ENCODE peak calls at places on chromosome 4, in five cellular contexts. One of them, this sample, is unnamed.
A peak's percentile ranks its signal among the peaks of the same experiment; 100 is the strongest.

GRCh38 chr4:55177461-55177860 is 52.1 kb upstream of the KDR start:
- DNase-seq in GM23248: no peak
- DNase-seq in mesendoderm: no peak
- DNase-seq in endothelial cell of umbilical vein: no peak
- DNase-seq in fibroblast of lung: no peak
- DNase-seq in this sample: no peak

GRCh38 chr4:84493092-84493850 is 5.8 kb downstream of the NKX6-1 start:
- DNase-seq in GM23248: peak; percentile 54
- DNase-seq in fibroblast of lung: peak; percentile 34
- DNase-seq in mesendoderm: peak; percentile 84
- DNase-seq in endothelial cell of umbilical vein: no peak
- DNase-seq in this sample: no peak

GRCh38 chr4:62457356-62457755 is 1257.2 kb downstream of the ADGRL3 start:
- DNase-seq in GM23248: no peak
- DNase-seq in mesendoderm: peak; percentile 7
- DNase-seq in endothelial cell of umbilical vein: no peak
- DNase-seq in fibroblast of lung: no peak
- DNase-seq in this sample: no peak

GRCh38 chr4:146545102-146545501 is 23.4 kb upstream of the SLC10A7 start:
- DNase-seq in GM23248: peak; percentile 57
- DNase-seq in endothelial cell of umbilical vein: peak; percentile 9
- DNase-seq in fibroblast of lung: peak; percentile 27
- DNase-seq in mesendoderm: peak; percentile 62
- DNase-seq in this sample: no peak

GRCh38 chr4:103150677-103151076 is 47.5 kb downstream of the CENPE start:
- DNase-seq in endothelial cell of umbilical vein: peak; percentile 11
- DNase-seq in GM23248: peak; percentile 81
- DNase-seq in fibroblast of lung: no peak
- DNase-seq in mesendoderm: no peak
- DNase-seq in this sample: peak; percentile 7

GRCh38 chr4:36198861-36199260 is 45.5 kb downstream of the ARAP2 start:
- DNase-seq in mesendoderm: no peak
- DNase-seq in GM23248: no peak
- DNase-seq in fibroblast of lung: no peak
- DNase-seq in endothelial cell of umbilical vein: no peak
- DNase-seq in this sample: no peak

GRCh38 chr4:122152699-122153328 is 683 bp downstream of the BLTP1 start:
- DNase-seq in GM23248: peak; percentile 65
- DNase-seq in fibroblast of lung: peak; percentile 33
- DNase-seq in mesendoderm: peak; percentile 57
- DNase-seq in endothelial cell of umbilical vein: peak; percentile 50
- DNase-seq in this sample: no peak

GRCh38 chr4:101102114-101102752 is 245.1 kb downstream of the PPP3CA start:
- DNase-seq in mesendoderm: no peak
- DNase-seq in endothelial cell of umbilical vein: peak; percentile 91
- DNase-seq in fibroblast of lung: peak; percentile 96
- DNase-seq in GM23248: peak; percentile 68
- DNase-seq in this sample: no peak

GRCh38 chr4:33160126-33160525 is 2440.0 kb downstream of the PCDH7 start:
- DNase-seq in fibroblast of lung: peak; percentile 65
- DNase-seq in GM23248: peak; percentile 79
- DNase-seq in mesendoderm: peak; percentile 58
- DNase-seq in endothelial cell of umbilical vein: no peak
- DNase-seq in this sample: no peak

GRCh38 chr4:15781427-15782095 is 3.4 kb downstream of the CD38 start:
- DNase-seq in GM23248: no peak
- DNase-seq in endothelial cell of umbilical vein: no peak
- DNase-seq in fibroblast of lung: no peak
- DNase-seq in mesendoderm: no peak
- DNase-seq in this sample: no peak

GRCh38 chr4:4418676-4419370 is 31.9 kb downstream of the NSG1 start:
- DNase-seq in endothelial cell of umbilical vein: no peak
- DNase-seq in GM23248: no peak
- DNase-seq in mesendoderm: no peak
- DNase-seq in fibroblast of lung: no peak
- DNase-seq in this sample: no peak

GRCh38 chr4:99968330-99968729 is 18.3 kb upstream of the H2AZ1 start:
- DNase-seq in endothelial cell of umbilical vein: no peak
- DNase-seq in mesendoderm: peak; percentile 84
- DNase-seq in GM23248: peak; percentile 80
- DNase-seq in fibroblast of lung: peak; percentile 66
- DNase-seq in this sample: no peak

GRCh38 chr4:27318740-27319139 is 458.1 kb downstream of the STIM2 start:
- DNase-seq in mesendoderm: peak; percentile 84
- DNase-seq in fibroblast of lung: peak; percentile 12
- DNase-seq in endothelial cell of umbilical vein: no peak
- DNase-seq in GM23248: peak; percentile 52
- DNase-seq in this sample: no peak

GRCh38 chr4:165288639-165289428 is 38.6 kb upstream of the MSMO1 start:
- DNase-seq in fibroblast of lung: peak; percentile 85
- DNase-seq in mesendoderm: no peak
- DNase-seq in endothelial cell of umbilical vein: no peak
- DNase-seq in GM23248: peak; percentile 70
- DNase-seq in this sample: no peak

GRCh38 chr4:173317003-173317402 is 17.2 kb downstream of the HMGB2 start:
- DNase-seq in mesendoderm: peak; percentile 65
- DNase-seq in endothelial cell of umbilical vein: no peak
- DNase-seq in fibroblast of lung: no peak
- DNase-seq in GM23248: peak; percentile 29
- DNase-seq in this sample: no peak

GRCh38 chr4:184807797-184808718 is 17.7 kb downstream of the ACSL1 start:
- DNase-seq in fibroblast of lung: peak; percentile 86
- DNase-seq in GM23248: peak; percentile 61
- DNase-seq in endothelial cell of umbilical vein: peak; percentile 44
- DNase-seq in mesendoderm: peak; percentile 46
- DNase-seq in this sample: no peak

GRCh38 chr4:7766661-7767345 is 172.9 kb downstream of the AFAP1 start:
- DNase-seq in mesendoderm: no peak
- DNase-seq in fibroblast of lung: no peak
- DNase-seq in endothelial cell of umbilical vein: peak; percentile 36
- DNase-seq in GM23248: no peak
- DNase-seq in this sample: no peak

GRCh38 chr4:136831553-136831952 is 700.7 kb downstream of the PCDH18 start:
- DNase-seq in GM23248: no peak
- DNase-seq in fibroblast of lung: no peak
- DNase-seq in endothelial cell of umbilical vein: no peak
- DNase-seq in mesendoderm: peak; percentile 34
- DNase-seq in this sample: no peak

GRCh38 chr4:79078339-79078738 is 139.1 kb upstream of the PAQR3 start:
- DNase-seq in endothelial cell of umbilical vein: no peak
- DNase-seq in fibroblast of lung: no peak
- DNase-seq in GM23248: no peak
- DNase-seq in mesendoderm: no peak
- DNase-seq in this sample: no peak

GRCh38 chr4:6957994-6958393 is 48.4 kb downstream of the TBC1D14 start:
- DNase-seq in endothelial cell of umbilical vein: no peak
- DNase-seq in mesendoderm: no peak
- DNase-seq in fibroblast of lung: no peak
- DNase-seq in GM23248: no peak
- DNase-seq in this sample: no peak

GRCh38 chr4:104901438-104901837 is 245.2 kb upstream of the TET2 start:
- DNase-seq in fibroblast of lung: peak; percentile 23
- DNase-seq in endothelial cell of umbilical vein: no peak
- DNase-seq in mesendoderm: peak; percentile 48
- DNase-seq in GM23248: no peak
- DNase-seq in this sample: no peak

GRCh38 chr4:106034205-106034604 is 138.9 kb downstream of the NPNT start:
- DNase-seq in mesendoderm: no peak
- DNase-seq in endothelial cell of umbilical vein: no peak
- DNase-seq in GM23248: peak; percentile 56
- DNase-seq in fibroblast of lung: peak; percentile 23
- DNase-seq in this sample: no peak

GRCh38 chr4:134708616-134709015 is 507.0 kb upstream of the PABPC4L start:
- DNase-seq in mesendoderm: no peak
- DNase-seq in GM23248: no peak
- DNase-seq in fibroblast of lung: no peak
- DNase-seq in endothelial cell of umbilical vein: no peak
- DNase-seq in this sample: no peak

DNA sequence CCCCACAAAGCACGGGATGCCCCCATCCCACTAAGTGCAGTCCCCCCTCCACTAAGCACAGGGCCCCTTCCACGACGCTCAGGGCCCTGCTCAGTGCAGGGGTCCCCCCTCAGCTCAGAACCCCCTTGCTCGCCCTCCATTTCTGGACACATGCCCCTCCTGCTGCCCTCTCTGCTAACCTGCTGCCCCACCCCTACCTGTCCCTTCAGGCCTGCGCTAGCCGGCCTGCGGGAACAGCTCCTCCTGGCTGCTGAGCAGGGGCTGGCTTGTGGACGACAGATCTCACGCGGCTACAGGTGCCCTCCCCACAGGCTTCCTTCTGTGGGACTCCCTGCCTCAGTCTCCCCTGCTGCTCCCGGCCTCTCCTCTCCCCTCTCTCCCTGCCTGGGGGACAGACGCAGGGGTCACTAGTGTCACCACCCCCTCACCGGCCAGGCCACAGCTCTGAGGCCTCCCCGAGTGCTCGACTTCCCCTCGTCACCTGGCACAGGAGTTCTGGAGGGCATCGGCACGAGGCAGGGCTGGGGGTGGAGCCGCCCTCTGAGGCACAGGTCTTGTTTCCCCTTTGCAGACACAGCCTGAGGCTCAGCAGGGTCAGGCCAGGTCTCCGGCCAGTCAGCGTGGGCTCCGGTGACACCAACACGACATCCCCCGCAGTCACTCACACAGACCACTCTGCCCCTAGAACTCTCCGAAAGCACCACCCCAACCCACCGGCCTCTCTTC is 21.6 kb downstream of the GAK start:
- DNase-seq in endothelial cell of umbilical vein: no peak
- DNase-seq in GM23248: no peak
- DNase-seq in fibroblast of lung: no peak
- DNase-seq in mesendoderm: no peak
- DNase-seq in this sample: no peak
- H3K79me2 ChIP-seq in endothelial cell of umbilical vein: peaks cover 30% of the 10 kb centered on the region
- H3K79me2 ChIP-seq in GM23248: peaks cover 84% of the 10 kb centered on the region
- H3K79me2 ChIP-seq in fibroblast of lung: peaks cover 26% of the 10 kb centered on the region
- H3K79me2 ChIP-seq in mesendoderm: peaks cover 10% of the 10 kb centered on the region
- H3K79me2 ChIP-seq in this sample: peaks cover 50% of the 10 kb centered on the region

DNA sequence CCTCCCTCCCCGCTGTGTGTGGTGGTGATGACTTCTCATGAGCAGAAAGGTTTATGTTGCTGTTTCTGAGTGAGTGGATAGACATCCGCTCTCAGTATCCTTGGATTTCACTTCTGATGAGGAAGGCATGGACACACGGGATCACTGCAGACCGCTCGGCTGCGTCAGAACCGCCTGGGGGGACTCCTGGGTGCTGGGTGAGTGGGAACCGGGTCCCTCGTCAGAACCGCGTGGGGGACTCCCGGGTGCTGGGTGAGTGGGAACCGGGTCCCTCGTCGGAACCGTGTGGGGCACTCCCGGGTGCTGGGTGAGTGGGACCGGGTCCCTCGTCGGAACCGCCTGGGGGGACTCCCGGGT is 9.0 kb downstream of the CTBP1 start:
- DNase-seq in GM23248: no peak
- DNase-seq in mesendoderm: no peak
- DNase-seq in endothelial cell of umbilical vein: no peak
- DNase-seq in fibroblast of lung: no peak
- DNase-seq in this sample: no peak
- H3K79me2 ChIP-seq in GM23248: peaks cover 84% of the 10 kb centered on the region
- H3K79me2 ChIP-seq in mesendoderm: peaks cover 46% of the 10 kb centered on the region
- H3K79me2 ChIP-seq in endothelial cell of umbilical vein: peaks cover 57% of the 10 kb centered on the region
- H3K79me2 ChIP-seq in fibroblast of lung: peaks cover 77% of the 10 kb centered on the region
- H3K79me2 ChIP-seq in this sample: peaks cover 75% of the 10 kb centered on the region

GRCh38 chr4:41158756-41159155 is 55.6 kb downstream of the APBB2 start:
- DNase-seq in GM23248: no peak
- DNase-seq in fibroblast of lung: no peak
- DNase-seq in mesendoderm: no peak
- DNase-seq in endothelial cell of umbilical vein: no peak
- DNase-seq in this sample: no peak
- H3K79me2 ChIP-seq in GM23248: peaks cover 75% of the 10 kb centered on the region
- H3K79me2 ChIP-seq in fibroblast of lung: peaks cover 13% of the 10 kb centered on the region
- H3K79me2 ChIP-seq in mesendoderm: peaks cover 2% of the 10 kb centered on the region
- H3K79me2 ChIP-seq in endothelial cell of umbilical vein: peaks cover 74% of the 10 kb centered on the region
- H3K79me2 ChIP-seq in this sample: peaks cover 45% of the 10 kb centered on the region

DNA sequence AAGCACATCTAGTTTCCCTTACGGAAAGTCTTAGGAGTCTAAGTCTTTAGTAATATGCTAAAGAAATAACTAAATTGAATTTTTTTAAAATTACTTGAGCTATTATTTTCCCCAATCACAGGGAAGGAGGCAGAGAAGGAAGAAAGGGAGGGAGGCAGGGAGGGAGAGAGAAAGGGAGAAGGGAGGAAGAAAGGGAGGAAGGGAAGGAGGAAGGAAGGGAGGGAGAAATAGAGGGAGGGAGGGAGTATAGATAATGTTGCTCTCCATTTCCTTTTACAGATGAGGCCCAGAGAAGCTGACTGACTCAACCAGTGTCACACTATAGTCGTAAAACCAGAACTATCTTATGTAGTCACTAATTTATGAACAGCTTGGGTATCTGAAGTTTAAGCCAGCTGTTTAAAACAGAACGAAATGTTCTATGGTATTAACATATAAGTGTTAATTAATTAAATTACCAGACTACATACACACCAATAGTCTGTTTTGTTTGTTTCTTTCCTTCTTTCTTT is 14.6 kb downstream of the SH3RF1 start:
- DNase-seq in endothelial cell of umbilical vein: no peak
- DNase-seq in mesendoderm: no peak
- DNase-seq in GM23248: peak; percentile 80
- DNase-seq in fibroblast of lung: no peak
- DNase-seq in this sample: no peak
- H3K79me2 ChIP-seq in endothelial cell of umbilical vein: peaks cover 97% of the 10 kb centered on the region
- H3K79me2 ChIP-seq in mesendoderm: peaks cover 44% of the 10 kb centered on the region
- H3K79me2 ChIP-seq in GM23248: peaks cover 99% of the 10 kb centered on the region
- H3K79me2 ChIP-seq in fibroblast of lung: peaks cover 82% of the 10 kb centered on the region
- H3K79me2 ChIP-seq in this sample: peaks cover 93% of the 10 kb centered on the region

GRCh38 chr4:110781944-110782343 is 159.1 kb upstream of the PITX2 start:
- DNase-seq in GM23248: no peak
- DNase-seq in fibroblast of lung: no peak
- DNase-seq in mesendoderm: no peak
- DNase-seq in endothelial cell of umbilical vein: peak; percentile 61
- DNase-seq in this sample: no peak

GRCh38 chr4:110792036-110792435 is 169.2 kb upstream of the PITX2 start:
- DNase-seq in GM23248: no peak
- DNase-seq in endothelial cell of umbilical vein: no peak
- DNase-seq in fibroblast of lung: no peak
- DNase-seq in mesendoderm: peak; percentile 52
- DNase-seq in this sample: no peak

GRCh38 chr4:110787781-110788180 is 164.9 kb upstream of the PITX2 start:
- DNase-seq in mesendoderm: no peak
- DNase-seq in fibroblast of lung: no peak
- DNase-seq in GM23248: peak; percentile 44
- DNase-seq in endothelial cell of umbilical vein: no peak
- DNase-seq in this sample: no peak

DNA sequence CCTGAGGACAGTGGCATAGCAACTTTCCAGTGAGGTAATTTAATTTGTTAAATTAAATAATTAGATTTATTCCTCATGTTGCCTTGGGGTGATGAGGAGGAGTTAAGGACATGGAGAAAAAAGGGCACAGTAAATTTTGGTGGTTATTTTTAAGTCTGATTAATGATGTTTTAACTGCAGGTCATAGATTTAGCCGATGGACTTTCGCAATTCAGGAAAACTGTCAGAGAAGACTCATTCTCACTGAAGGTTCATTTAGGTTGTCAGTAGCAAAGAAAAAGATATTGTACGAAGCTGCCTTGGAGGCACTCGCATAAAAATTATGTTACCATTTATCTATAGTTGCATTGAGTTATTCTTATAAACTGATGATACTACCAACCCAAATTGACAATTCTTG is 164.2 kb upstream of the PITX2 start:
- DNase-seq in mesendoderm: no peak
- DNase-seq in fibroblast of lung: peak; percentile 8
- DNase-seq in GM23248: peak; percentile 53
- DNase-seq in endothelial cell of umbilical vein: no peak
- DNase-seq in this sample: no peak
- H3K79me2 ChIP-seq in mesendoderm: no peaks in the 10 kb centered on the region
- H3K79me2 ChIP-seq in fibroblast of lung: no peaks in the 10 kb centered on the region
- H3K79me2 ChIP-seq in GM23248: no peaks in the 10 kb centered on the region
- H3K79me2 ChIP-seq in endothelial cell of umbilical vein: no peaks in the 10 kb centered on the region
- H3K79me2 ChIP-seq in this sample: no peaks in the 10 kb centered on the region